ENCODE peak calls at places on chromosomes 1 and 21, in seven cellular contexts. I is PC-3; Y is M059J; W is CD4-positive, alpha-beta memory T cell; A is naive B cell; V is PC-9; Z is mesendoderm. O is an unnamed sample.
A peak's percentile ranks its signal among the peaks of the same experiment; 100 is the strongest.

GRCh38 chr21:41196990-41197389 is 29.0 kb downstream of the BACE2 start:
- DNase-seq in I (peak; percentile 37), Y (peak; percentile 68), W (no peak), A (no peak), V (no peak), Z (no peak), O (no peak)

GRCh38 chr1:81679972-81680371 is 120.8 kb upstream of the ADGRL2 start:
- DNase-seq in I (peak; percentile 28), Y (peak; percentile 53), W (no peak), A (no peak), V (no peak), Z (peak; percentile 34), O (peak; percentile 8)

GRCh38 chr1:51331206-51332100 is 1.1 kb upstream of the TTC39A start:
- DNase-seq in I (peak; percentile 58), Y (peak; percentile 77), W (no peak), A (no peak), V (peak; percentile 64), Z (peak; percentile 92), O (peak; percentile 68)

GRCh38 chr1:63721531-63722189 is 52.2 kb upstream of the ROR1 start:
- DNase-seq in I (peak; percentile 48), Y (peak; percentile 44), W (no peak), A (no peak), V (no peak), Z (no peak), O (no peak)

GRCh38 chr21:28754862-28755261 is 237.8 kb downstream of the LTN1 start:
- DNase-seq in I (no peak), Y (no peak), W (no peak), A (no peak), V (no peak), Z (no peak), O (no peak)

GRCh38 chr1:53409695-53410094 is 49.5 kb upstream of the DMRTB1 start:
- DNase-seq in I (no peak), Y (no peak), W (no peak), A (no peak), V (no peak), Z (no peak), O (peak; percentile 33)

GRCh38 chr21:35504277-35504676 is 455.2 kb upstream of the RUNX1 start:
- DNase-seq in I (no peak), Y (no peak), W (no peak), A (no peak), V (no peak), Z (no peak), O (no peak)

GRCh38 chr1:69991644-69992043 is 213.7 kb downstream of the LRRC40 start:
- DNase-seq in I (no peak), Y (peak; percentile 16), W (no peak), A (no peak), V (no peak), Z (no peak), O (no peak)

GRCh38 chr1:1347026-1347595 is 2.1 kb downstream of the DVL1 start:
- DNase-seq in I (no peak), Y (no peak), W (no peak), A (no peak), V (no peak), Z (no peak), O (no peak)

GRCh38 chr1:8408151-8408839 is 90.4 kb downstream of the SLC45A1 start:
- DNase-seq in I (peak; percentile 58), Y (peak; percentile 92), W (no peak), A (no peak), V (no peak), Z (no peak), O (no peak)

GRCh38 chr1:230268371-230269170 is 157.6 kb downstream of the PGBD5 start:
- DNase-seq in I (peak; percentile 80), Y (peak; percentile 57), W (no peak), A (no peak), V (peak; percentile 48), Z (peak; percentile 84), O (peak; percentile 72)

GRCh38 chr1:39955547-39956539 is 898 bp downstream of the MFSD2A start:
- DNase-seq in I (peak; percentile 63), Y (peak; percentile 63), W (peak; percentile 31), A (peak; percentile 35), V (peak; percentile 47), Z (peak; percentile 48), O (peak; percentile 86)

GRCh38 chr1:6489799-6490180 is 1.7 kb downstream of the PLEKHG5 start:
- DNase-seq in I (peak; percentile 91), Y (peak; percentile 67), W (peak; percentile 80), A (peak; percentile 70), V (peak; percentile 79), Z (peak; percentile 80), O (peak; percentile 86)

GRCh38 chr21:36347278-36347961 is 27.4 kb downstream of the MORC3 start:
- DNase-seq in I (no peak), Y (peak; percentile 26), W (no peak), A (no peak), V (no peak), Z (no peak), O (no peak)

GRCh38 chr1:175192630-175193338 is at the start of gene KIAA0040:
- DNase-seq in I (peak; percentile 77), Y (peak; percentile 73), W (peak; percentile 59), A (peak; percentile 60), V (peak; percentile 83), Z (peak; percentile 81), O (peak; percentile 88)

GRCh38 chr1:163896001-163896400 is 574.2 kb downstream of the NUF2 start:
- DNase-seq in I (no peak), Y (no peak), W (no peak), A (no peak), V (no peak), Z (no peak), O (no peak)

GRCh38 chr1:201715801-201716741 is 112.9 kb upstream of the IPO9 start:
- DNase-seq in I (no peak), Y (no peak), W (no peak), A (peak; percentile 55), V (no peak), Z (no peak), O (no peak)

GRCh38 chr1:246609632-246610031 is 43.4 kb downstream of the CNST start:
- DNase-seq in I (peak; percentile 42), Y (peak; percentile 57), W (no peak), A (no peak), V (no peak), Z (no peak), O (no peak)

GRCh38 chr1:230708631-230709580 is 5.0 kb downstream of the AGT start:
- DNase-seq in I (no peak), Y (no peak), W (no peak), A (no peak), V (peak; percentile 44), Z (no peak), O (peak; percentile 32)

GRCh38 chr21:34129039-34129891 is 55.9 kb downstream of the MRPS6 start:
- DNase-seq in I (peak; percentile 14), Y (peak; percentile 97), W (peak; percentile 58), A (no peak), V (no peak), Z (peak; percentile 87), O (peak; percentile 7)

GRCh38 chr1:153598309-153599172 is 14.4 kb downstream of the S100A16 start:
- DNase-seq in I (no peak), Y (peak; percentile 77), W (no peak), A (peak; percentile 85), V (no peak), Z (peak; percentile 91), O (peak; percentile 90)

GRCh38 chr1:30847358-30847972 is 61.1 kb downstream of the SDC3 start:
- DNase-seq in I (no peak), Y (peak; percentile 86), W (no peak), A (no peak), V (peak; percentile 61), Z (peak; percentile 90), O (no peak)

GRCh38 chr1:1928231-1929101 is 9.4 kb upstream of the TMEM52 start:
- DNase-seq in I (no peak), Y (no peak), W (no peak), A (no peak), V (no peak), Z (no peak), O (no peak)

GRCh38 chr1:25861316-25862286 is 2.3 kb upstream of the AUNIP start:
- DNase-seq in I (no peak), Y (no peak), W (no peak), A (no peak), V (no peak), Z (peak; percentile 48), O (no peak)

GRCh38 chr1:107572674-107573205 is 392.2 kb downstream of the VAV3 start:
- DNase-seq in I (peak; percentile 92), Y (peak; percentile 97), W (no peak), A (no peak), V (no peak), Z (no peak), O (peak; percentile 49)

GRCh38 chr1:203057831-203058673 is 27.8 kb downstream of the MYOG start:
- DNase-seq in I (no peak), Y (no peak), W (no peak), A (no peak), V (no peak), Z (no peak), O (no peak)

GRCh38 chr1:55690366-55690765 is 475.2 kb upstream of the USP24 start:
- DNase-seq in I (no peak), Y (no peak), W (no peak), A (no peak), V (no peak), Z (no peak), O (peak; percentile 54)

GRCh38 chr1:236149696-236150228 is 7.4 kb downstream of the GPR137B start:
- DNase-seq in I (no peak), Y (no peak), W (no peak), A (no peak), V (no peak), Z (no peak), O (no peak)

GRCh38 chr21:45220106-45220505 is 67.6 kb downstream of the POFUT2 start:
- DNase-seq in I (no peak), Y (no peak), W (no peak), A (no peak), V (no peak), Z (no peak), O (peak; percentile 13)

GRCh38 chr1:216894499-216894898 is 171.3 kb upstream of the ESRRG start:
- DNase-seq in I (no peak), Y (no peak), W (no peak), A (no peak), V (no peak), Z (no peak), O (no peak)

GRCh38 chr1:17046043-17046657 is 7.7 kb downstream of the SDHB start:
- DNase-seq in I (peak; percentile 69), Y (peak; percentile 70), W (peak; percentile 29), A (peak; percentile 14), V (no peak), Z (peak; percentile 72), O (peak; percentile 67)

GRCh38 chr1:118154220-118154619 is 30.8 kb downstream of the SPAG17 start:
- DNase-seq in I (peak; percentile 42), Y (peak; percentile 30), W (no peak), A (no peak), V (no peak), Z (peak; percentile 20), O (peak; percentile 37)

GRCh38 chr1:27238032-27238431 is 3.6 kb downstream of the WDTC1 start:
- DNase-seq in I (no peak), Y (no peak), W (no peak), A (no peak), V (no peak), Z (no peak), O (no peak)

GRCh38 chr1:19429611-19430010 is 55.7 kb downstream of the CAPZB start:
- DNase-seq in I (no peak), Y (peak; percentile 62), W (no peak), A (no peak), V (no peak), Z (no peak), O (no peak)

GRCh38 chr1:205517288-205517687 is 12.8 kb downstream of the CDK18 start:
- DNase-seq in I (no peak), Y (no peak), W (no peak), A (no peak), V (no peak), Z (no peak), O (no peak)

GRCh38 chr1:108610073-108610472 is 50.2 kb downstream of the EEIG2 start:
- DNase-seq in I (no peak), Y (no peak), W (no peak), A (no peak), V (no peak), Z (no peak), O (no peak)

GRCh38 chr1:204190212-204191211 is 5.8 kb downstream of the KISS1 start:
- DNase-seq in I (peak; percentile 68), Y (no peak), W (no peak), A (peak; percentile 5), V (peak; percentile 52), Z (no peak), O (peak; percentile 56)

GRCh38 chr1:31788825-31789256 is 24.7 kb upstream of the ADGRB2 start:
- DNase-seq in I (peak; percentile 56), Y (peak; percentile 75), W (no peak), A (no peak), V (no peak), Z (peak; percentile 71), O (peak; percentile 76)